ENCODE peak calls at places on chromosomes 16 and 17, in five cellular contexts. G is activated B cell treated with CpG ODN at 0.5 μM for 24 hours, R is RWPE1, T is endothelial cell, Q is HCT116. A is an unnamed sample.

GRCh38 chr17:19596869-19597268 is 51.7 kb upstream of the ALDH3A2 start:
- DNase-seq in T (no peak), G (no peak), R (no peak), Q (no peak), A (no peak)

GRCh38 chr17:29575511-29576213 is 7.2 kb downstream of the TP53I13 start:
- DNase-seq in T (no peak), Q (no peak), R (no peak), G (no peak), A (no peak)

GRCh38 chr17:29242790-29243189 is 3.9 kb upstream of the CRYBA1 start:
- DNase-seq in T (no peak), R (no peak), Q (no peak), G (no peak), A (no peak)

GRCh38 chr17:9839433-9839832 is 13.7 kb downstream of the GLP2R start:
- DNase-seq in T (no peak), R (no peak), Q (no peak), G (no peak), A (no peak)

GRCh38 chr17:19904412-19904811 is 36.7 kb upstream of the ULK2 start:
- DNase-seq in R (no peak), G (no peak), Q (no peak), T (no peak), A (no peak)

GRCh38 chr17:36761203-36761945 is 160.0 kb downstream of the MRM1 start:
- DNase-seq in Q (no peak), G (no peak), T (no peak), R (no peak), A (no peak)

GRCh38 chr17:57679356-57679755 is 65.7 kb downstream of the CCDC182 start:
- DNase-seq in Q (no peak), G (no peak), T (no peak), R (no peak), A (no peak)

GRCh38 chr16:79081292-79082066 is 519.1 kb downstream of the MAF start:
- DNase-seq in Q (no peak), G (no peak), T (no peak), R (no peak), A (no peak)

GRCh38 chr16:88883117-88883895 is 16.8 kb upstream of the PABPN1L start:
- DNase-seq in G (no peak), Q (no peak), T (no peak), R (no peak), A (no peak)

GRCh38 chr16:12542818-12543699 is 260.6 kb downstream of the CPPED1 start:
- DNase-seq in T (no peak), Q (no peak), G (no peak), R (no peak), A (no peak)

GRCh38 chr17:2707721-2708584 is 3.6 kb downstream of the CLUH start:
- DNase-seq in R (no peak), Q (no peak), G (no peak), T (no peak), A (no peak)

GRCh38 chr16:57807968-57808528 is 5.8 kb upstream of the KIFC3 start:
- DNase-seq in G (no peak), R (peak; percentile 94), Q (peak; percentile 59), T (peak; percentile 56), A (peak; percentile 27)

GRCh38 chr17:3762922-3763776 is 37.8 kb downstream of the ITGAE start:
- DNase-seq in Q (no peak), T (no peak), G (no peak), R (no peak), A (no peak)

GRCh38 chr16:53129281-53130192 is 74.7 kb downstream of the CHD9 start:
- DNase-seq in T (no peak), Q (no peak), R (peak; percentile 38), G (no peak), A (peak; percentile 10)

GRCh38 chr16:80231888-80232287 is 308.9 kb upstream of the DYNLRB2 start:
- DNase-seq in G (no peak), Q (no peak), R (peak; percentile 6), T (no peak), A (no peak)

GRCh38 chr17:55004484-55004883 is 35.9 kb downstream of the STXBP4 start:
- DNase-seq in T (no peak), Q (no peak), G (no peak), R (no peak), A (no peak)

GRCh38 chr17:55005520-55005919 is 37.0 kb downstream of the STXBP4 start:
- DNase-seq in T (no peak), R (no peak), Q (peak; percentile 63), G (no peak), A (no peak)
- TF ChIP-seq CTCF in T (peak; percentile 70), R (no peak), Q (peak; percentile 76), G (no peak), A (peak; percentile 49)

GRCh38 chr16:60199154-60199553 is 1465.0 kb upstream of the GOT2 start:
- DNase-seq in Q (no peak), G (no peak), R (no peak), T (no peak), A (no peak)

GRCh38 chr16:60204221-60204620 is 1470.1 kb upstream of the GOT2 start:
- DNase-seq in Q (no peak), R (peak; percentile 1), T (no peak), G (no peak), A (no peak)

GRCh38 chr16:60200161-60200560 is 1466.0 kb upstream of the GOT2 start:
- DNase-seq in G (no peak), R (no peak), Q (no peak), T (no peak), A (no peak)

GRCh38 chr16:60206511-60206910 is 1472.4 kb upstream of the GOT2 start:
- DNase-seq in G (no peak), T (no peak), R (no peak), Q (no peak), A (no peak)

GRCh38 chr16:60203525-60204124 is 1469.5 kb upstream of the GOT2 start:
- DNase-seq in Q (no peak), T (peak; percentile 9), R (peak; percentile 5), G (no peak), A (no peak)
- TF ChIP-seq CTCF in Q (peak; percentile 22), T (peak; percentile 64), R (peak; percentile 17), G (no peak), A (peak; percentile 66)

GRCh38 chr17:76527430-76528111 is 9.9 kb downstream of the CYGB start:
- DNase-seq in Q (no peak), R (no peak), T (no peak), G (peak; percentile 66), A (no peak)
- TF ChIP-seq CTCF in Q (no peak), R (no peak), T (no peak), G (no peak), A (no peak)

DNA sequence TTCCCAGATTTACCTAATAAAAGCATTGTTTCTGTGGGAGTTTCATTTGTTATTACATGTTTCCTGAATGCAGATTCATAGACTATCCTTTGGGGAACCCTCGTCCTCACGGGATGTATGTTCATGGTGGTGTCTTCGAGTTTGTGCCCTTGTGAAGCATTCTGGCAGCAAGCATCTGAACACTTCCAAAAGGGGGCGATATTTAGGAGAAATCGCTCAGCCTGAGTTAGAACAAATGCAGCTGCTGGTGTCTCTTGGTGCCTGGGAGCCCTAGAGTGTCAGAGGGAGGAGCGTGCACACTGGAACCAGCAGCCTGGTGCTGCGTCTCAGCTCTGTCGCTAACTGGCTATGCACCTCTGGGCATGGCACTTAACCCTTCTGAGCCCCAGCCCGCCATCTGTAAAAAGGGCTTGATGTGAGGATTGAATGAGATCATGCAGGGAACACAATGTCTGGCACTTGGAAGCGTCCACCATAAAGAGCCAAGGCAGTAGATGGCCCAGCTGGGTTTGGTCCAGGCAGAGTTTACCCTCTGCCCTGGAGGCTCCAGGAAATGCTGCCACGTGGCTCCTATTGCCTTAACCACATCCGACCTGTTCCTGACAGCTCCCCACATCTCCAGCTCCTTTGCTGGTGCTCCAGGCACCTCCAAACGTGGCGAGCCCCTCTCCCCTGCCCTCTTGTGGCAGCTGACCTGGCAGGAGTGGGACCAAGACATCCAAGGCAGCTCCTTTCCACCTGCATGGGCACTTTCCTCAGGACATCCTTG is 25.0 kb upstream of the C16orf78 start:
- DNase-seq in G (no peak), T (no peak), Q (peak; percentile 3), R (no peak), A (no peak)
- TF ChIP-seq CTCF in G (no peak), T (no peak), Q (no peak), R (no peak), A (no peak)

GRCh38 chr17:7283471-7284216 is 2.1 kb downstream of the SLC2A4 start:
- DNase-seq in R (no peak), G (no peak), T (no peak), Q (no peak), A (no peak)

GRCh38 chr17:7280519-7281073 is 922 bp upstream of the SLC2A4 start:
- DNase-seq in T (peak; percentile 82), Q (peak; percentile 70), G (peak; percentile 82), R (peak; percentile 77), A (peak; percentile 70)

GRCh38 chr17:7281074-7281952 is at the start of gene SLC2A4:
- DNase-seq in G (peak; percentile 79), R (peak; percentile 98), T (peak; percentile 95), Q (peak; percentile 95), A (peak; percentile 87)

GRCh38 chr17:7282752-7283321 is 1.3 kb downstream of the SLC2A4 start:
- DNase-seq in R (no peak), T (no peak), Q (no peak), G (no peak), A (no peak)

DNA sequence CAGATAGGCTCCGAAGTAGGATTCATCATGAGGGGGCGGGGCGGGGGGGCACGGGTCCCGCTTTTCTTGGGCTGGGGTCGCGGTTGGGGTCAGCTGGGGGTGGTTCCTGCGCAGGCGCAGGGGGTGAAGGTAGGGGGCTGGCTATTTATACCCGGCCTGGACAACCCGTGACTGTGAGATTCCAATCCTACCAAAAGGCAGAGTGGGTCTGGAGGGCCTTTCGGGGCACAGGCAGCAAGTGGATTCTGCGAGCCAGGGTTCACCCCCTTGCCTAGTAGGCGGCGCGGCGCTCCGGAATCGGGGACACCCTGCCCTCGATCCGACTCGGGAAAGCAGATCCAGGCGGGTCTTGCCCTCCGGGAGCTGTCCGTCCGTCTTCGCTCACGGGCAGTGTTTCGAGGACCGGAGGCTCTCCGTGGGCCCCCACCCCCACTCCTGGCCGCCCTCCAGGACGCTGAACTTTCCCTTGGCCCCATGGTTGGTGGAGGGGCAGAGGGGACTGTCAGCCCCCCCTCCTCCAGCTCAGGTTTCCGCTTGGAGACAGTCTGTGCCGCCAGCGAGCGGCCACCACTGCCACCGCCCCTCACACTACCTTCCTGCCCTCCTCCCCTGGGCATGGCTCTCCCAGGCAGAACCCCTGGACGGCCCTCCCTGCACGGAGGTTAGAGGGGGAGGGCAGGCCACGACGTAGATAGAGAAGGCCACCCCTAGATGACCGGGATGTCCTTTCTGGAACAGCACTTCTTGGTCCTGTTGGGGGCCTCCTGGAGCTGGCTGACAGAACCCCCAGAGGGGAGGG is 634 bp downstream of the SLC2A4 start:
- DNase-seq in Q (no peak), G (no peak), T (peak; percentile 39), R (no peak), A (peak; percentile 26)
- TF ChIP-seq CTCF in Q (no peak), G (no peak), T (no peak), R (no peak), A (no peak)

GRCh38 chr16:50274771-50275415 is 8.5 kb downstream of the ADCY7 start:
- DNase-seq in T (no peak), Q (no peak), G (no peak), R (no peak), A (no peak)
- TF ChIP-seq CTCF in T (no peak), Q (no peak), G (no peak), R (no peak), A (no peak)

GRCh38 chr16:56336071-56336688 is 89.2 kb downstream of the AMFR start:
- DNase-seq in G (no peak), Q (no peak), R (peak; percentile 34), T (no peak), A (no peak)
- TF ChIP-seq CTCF in G (no peak), Q (no peak), R (no peak), T (no peak), A (no peak)

A was measured in progenitor cell of endocrine pancreas.